ENCODE peak calls at places on chromosomes 6 and 20, in six cellular contexts. O, L, X, B, J and T are unnamed samples.

GRCh38 chr6:49415358-49415757 is 47.7 kb downstream of the MMUT start:
- DNase-seq in J (no peak), O (no peak), L (no peak), B (no peak), X (no peak), T (no peak)

GRCh38 chr6:26501482-26501986 is 1.4 kb downstream of the BTN1A1 start:
- DNase-seq in O (no peak), J (no peak), B (no peak), L (no peak), X (peak), T (peak)

GRCh38 chr6:170036916-170037315 is 254.0 kb downstream of the DLL1 start:
- DNase-seq in B (no peak), J (no peak), X (no peak), L (no peak), O (no peak), T (no peak)

GRCh38 chr6:106334646-106335448 is 9.3 kb upstream of the ATG5 start:
- DNase-seq in B (peak), X (peak), L (peak), O (peak), J (no peak), T (peak)

GRCh38 chr6:155152211-155153076 is 111.4 kb upstream of the CLDN20 start:
- DNase-seq in O (peak), X (peak), B (peak), J (no peak), L (no peak), T (no peak)

GRCh38 chr6:2450546-2450945 is 205.1 kb upstream of the GMDS start:
- DNase-seq in J (no peak), L (no peak), B (no peak), X (no peak), O (no peak), T (peak)

GRCh38 chr20:51760905-51761544 is 7.2 kb downstream of the ATP9A start:
- DNase-seq in X (peak), B (no peak), J (no peak), O (peak), L (no peak), T (no peak)

GRCh38 chr6:73207221-73207837 is 18.0 kb downstream of the KHDC1L start:
- DNase-seq in L (no peak), O (no peak), B (no peak), J (no peak), X (no peak), T (no peak)

GRCh38 chr6:56247654-56248122 is 308 bp upstream of the COL21A1 start:
- DNase-seq in B (no peak), J (no peak), O (no peak), L (no peak), X (no peak), T (no peak)

GRCh38 chr20:56554869-56555268 is 21.8 kb downstream of the FAM209B start:
- DNase-seq in X (no peak), L (peak), O (peak), B (peak), J (peak), T (no peak)

GRCh38 chr20:62631336-62632317 is 10.7 kb upstream of the SLCO4A1 start:
- DNase-seq in X (no peak), O (no peak), L (no peak), B (no peak), J (no peak), T (no peak)

GRCh38 chr6:136529655-136530054 is 20.6 kb downstream of the MAP7 start:
- DNase-seq in B (no peak), J (no peak), L (no peak), O (no peak), X (no peak), T (no peak)

GRCh38 chr6:36336779-36337194 is at the start of gene BNIP5:
- DNase-seq in B (no peak), L (no peak), X (no peak), O (no peak), J (no peak), T (no peak)

GRCh38 chr20:16624106-16624505 is 50.9 kb upstream of the KIF16B start:
- DNase-seq in J (no peak), X (no peak), B (no peak), O (peak), L (no peak), T (no peak)

GRCh38 chr6:135488023-135488422 is 9.5 kb downstream of the AHI1 start:
- DNase-seq in J (no peak), L (no peak), X (no peak), O (no peak), B (no peak), T (no peak)
- H3K4me3 ChIP-seq in J (no peak), L (no peak), X (no peak), O (no peak), B (no peak), T (no peak)

GRCh38 chr6:48087448-48087847 is 23.5 kb downstream of the PTCHD4 start:
- DNase-seq in L (peak), J (no peak), X (no peak), B (no peak), O (no peak), T (no peak)

DNA sequence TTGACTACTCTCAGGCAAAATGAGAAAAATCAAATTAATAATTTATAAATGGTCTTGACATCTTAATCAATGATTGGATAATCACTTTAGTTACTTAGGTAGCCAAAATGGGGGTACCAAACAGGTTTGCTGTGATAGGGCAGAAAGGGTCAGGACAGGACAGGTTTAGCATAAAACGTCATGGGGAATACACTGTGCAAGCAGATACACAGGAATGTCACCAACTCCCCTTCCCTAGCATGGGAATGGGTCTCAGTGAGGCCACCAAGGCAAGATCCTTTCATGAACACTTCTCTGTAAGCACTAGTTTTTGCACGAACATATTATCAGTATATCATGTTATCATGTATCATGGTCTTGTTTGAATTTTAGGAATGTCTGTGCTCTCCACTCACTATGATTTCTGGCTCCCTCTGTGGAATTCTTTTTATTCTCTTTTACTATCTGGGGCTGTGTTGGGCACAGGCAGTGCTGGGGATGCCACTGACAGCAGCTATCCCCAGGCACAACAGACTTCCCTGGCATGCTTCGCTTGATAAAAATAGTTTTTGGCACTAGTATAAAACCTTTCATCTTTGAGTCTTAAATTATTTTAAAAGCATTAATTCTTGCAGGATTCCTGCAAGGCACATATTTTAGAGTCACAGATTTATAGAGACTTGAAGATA is 18.3 kb downstream of the PTCHD4 start:
- DNase-seq in B (no peak), X (no peak), L (no peak), O (no peak), J (no peak), T (no peak)
- TF ChIP-seq MAX in B (no peak), X (no peak), L (no peak), O (no peak), J (no peak), T (no peak)

GRCh38 chr20:3172933-3173581 is at the start of gene LZTS3:
- DNase-seq in B (peak), X (peak), L (no peak), O (peak), J (no peak), T (peak)
- TF ChIP-seq JUND in B (peak), X (peak), L (no peak), O (peak), J (peak), T (no peak)

GRCh38 chr20:3846740-3847418 is at the start of gene MAVS:
- DNase-seq in B (peak), O (peak), J (peak), X (peak), L (peak), T (peak)
- H3K4me3 ChIP-seq in B (peak), O (peak), J (peak), X (peak), L (peak), T (peak)

DNA sequence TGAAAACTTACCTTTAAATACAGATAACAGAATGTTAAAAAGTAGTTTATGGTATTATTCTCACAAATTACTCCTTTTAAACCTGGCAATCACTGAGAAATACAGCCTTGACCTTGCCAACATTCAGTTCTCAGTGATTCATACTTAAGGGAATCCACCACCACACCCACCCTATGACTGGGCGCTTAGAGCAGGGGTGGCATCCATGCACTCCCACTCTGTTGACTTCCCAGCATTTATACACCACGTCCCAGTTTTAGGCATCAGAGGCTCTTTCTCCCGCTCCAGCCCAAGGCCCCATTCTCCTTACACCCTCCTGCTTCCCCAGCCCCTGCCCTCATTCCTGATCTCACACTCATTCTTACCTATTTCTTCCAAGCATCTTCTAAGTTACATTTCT is 16.3 kb downstream of the TRAF3IP2 start:
- DNase-seq in J (no peak), X (no peak), O (peak), L (peak), B (no peak), T (no peak)
- TF ChIP-seq MAX in J (no peak), X (no peak), O (no peak), L (peak), B (no peak), T (peak)

GRCh38 chr6:32837651-32838113 is 857 bp downstream of the TAP2 start:
- DNase-seq in J (no peak), O (no peak), X (no peak), B (no peak), L (no peak), T (no peak)
- TF ChIP-seq JUND in J (no peak), O (no peak), X (no peak), B (no peak), L (no peak), T (no peak)

DNA sequence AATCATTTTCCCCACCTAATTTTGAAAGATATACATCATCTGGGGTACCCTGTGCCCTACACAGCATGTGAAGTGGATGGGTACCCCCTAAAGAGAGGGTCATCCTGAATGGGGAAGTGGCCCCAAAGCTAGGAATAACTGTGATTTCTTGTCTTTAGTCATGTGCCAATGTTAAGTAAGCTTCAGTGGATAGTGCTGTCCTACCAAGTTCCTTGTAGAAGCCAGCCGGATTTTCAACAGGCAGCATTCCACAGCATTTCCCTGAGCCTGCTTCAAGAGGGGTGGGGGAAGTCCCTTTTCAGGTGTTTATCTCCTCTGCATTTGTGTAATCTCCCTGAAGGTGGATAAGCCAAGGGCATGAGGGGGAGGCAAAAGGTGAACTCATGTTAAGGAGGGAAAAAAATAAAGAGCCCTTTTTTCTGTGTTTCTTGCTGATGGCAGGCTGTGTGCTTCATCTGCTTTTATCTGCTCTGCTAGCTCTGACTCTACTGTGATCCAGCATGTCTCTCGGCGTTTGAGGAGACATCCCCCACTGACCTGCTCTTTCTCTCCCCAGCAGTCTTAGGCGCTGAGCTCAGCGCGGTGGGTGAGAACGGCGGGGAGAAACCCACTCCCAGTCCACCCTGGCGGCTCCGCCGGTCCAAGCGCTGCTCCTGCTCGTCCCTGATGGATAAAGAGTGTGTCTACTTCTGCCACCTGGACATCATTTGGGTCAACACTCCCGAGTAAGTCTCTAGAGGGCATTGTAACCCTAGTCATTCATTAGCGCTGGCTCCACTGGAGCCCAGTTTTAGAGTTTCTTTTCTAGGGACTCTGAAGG is 1.8 kb downstream of the EDN1 start:
- DNase-seq in X (no peak), L (no peak), O (peak), B (no peak), J (no peak), T (peak)
- H3K4me3 ChIP-seq in X (peak), L (no peak), O (peak), B (no peak), J (peak), T (peak)